ENCODE peak calls at places on chromosomes 4 and X, in seven cellular contexts. M is K562, N is SK-N-SH, P is GM12878, B is H1, X is HepG2, Q is GM12891. K is an unnamed sample.

GRCh38 chr4:123077330-123077729 is 154.9 kb upstream of the NUDT6 start:
- DNase-seq in M (no peak), N (no peak), P (no peak), B (no peak), X (peak; percentile 4), Q (no peak), K (no peak)

GRCh38 chr4:180635276-180635675 is 1607.9 kb upstream of the TENM3 start:
- DNase-seq in M (no peak), N (no peak), P (no peak), B (no peak), X (no peak), Q (no peak), K (no peak)

GRCh38 chr4:145230726-145231125 is 50.3 kb upstream of the OTUD4 start:
- DNase-seq in M (no peak), N (no peak), P (no peak), B (no peak), X (no peak), Q (no peak), K (no peak)

GRCh38 chr4:8285976-8286718 is 16.6 kb downstream of the HTRA3 start:
- DNase-seq in M (no peak), N (no peak), P (no peak), B (no peak), X (no peak), Q (no peak), K (no peak)

GRCh38 chrX:153392642-153393321 is 8.4 kb downstream of the PNMA6E start:
- DNase-seq in M (no peak), N (no peak), P (no peak), B (no peak), X (no peak), Q (no peak), K (no peak)

GRCh38 chr4:93775551-93775950 is 53.0 kb upstream of the ATOH1 start:
- DNase-seq in M (no peak), N (no peak), P (no peak), B (no peak), X (no peak), Q (no peak), K (no peak)

GRCh38 chr4:82509029-82509428 is 52.8 kb downstream of the TMEM150C start:
- DNase-seq in M (no peak), N (no peak), P (no peak), B (no peak), X (no peak), Q (no peak), K (no peak)

GRCh38 chr4:55071951-55072350 is 53.4 kb downstream of the KDR start:
- DNase-seq in M (no peak), N (no peak), P (no peak), B (no peak), X (no peak), Q (no peak), K (no peak)

GRCh38 chr4:55255171-55255570 is 90.9 kb upstream of the SRD5A3 start:
- DNase-seq in M (no peak), N (no peak), P (no peak), B (no peak), X (no peak), Q (no peak), K (no peak)

GRCh38 chrX:150429577-150429976 is 66.5 kb downstream of the MAMLD1 start:
- DNase-seq in M (no peak), N (no peak), P (no peak), B (no peak), X (no peak), Q (no peak), K (no peak)

GRCh38 chrX:10648608-10649007 is 28.2 kb upstream of the MID1 start:
- DNase-seq in M (no peak), N (peak; percentile 6), P (no peak), B (no peak), X (no peak), Q (no peak), K (no peak)

GRCh38 chr4:55159851-55160250 is 34.5 kb upstream of the KDR start:
- DNase-seq in M (no peak), N (no peak), P (no peak), B (no peak), X (no peak), Q (no peak), K (no peak)

GRCh38 chr4:145482209-145483021 is 762 bp downstream of the SMAD1 start:
- DNase-seq in M (no peak), N (peak; percentile 78), P (peak; percentile 28), B (no peak), X (peak; percentile 61), Q (peak; percentile 38), K (peak; percentile 37)

GRCh38 chrX:119238557-119238956 is 2.5 kb downstream of the PGRMC1 start:
- DNase-seq in M (peak; percentile 5), N (no peak), P (no peak), B (no peak), X (no peak), Q (no peak), K (no peak)

GRCh38 chr4:80011636-80012236 is 61.3 kb downstream of the ANTXR2 start:
- DNase-seq in M (no peak), N (no peak), P (no peak), B (no peak), X (no peak), Q (no peak), K (no peak)

GRCh38 chr4:17168571-17168970 is 270.1 kb upstream of the LDB2 start:
- DNase-seq in M (no peak), N (no peak), P (no peak), B (no peak), X (no peak), Q (no peak), K (no peak)

GRCh38 chrX:136104936-136105335 is 42.4 kb upstream of the FHL1 start:
- DNase-seq in M (no peak), N (no peak), P (no peak), B (no peak), X (no peak), Q (no peak), K (no peak)

GRCh38 chr4:1305781-1306455 is 16.2 kb downstream of the MAEA start:
- DNase-seq in M (no peak), N (no peak), P (no peak), B (no peak), X (no peak), Q (no peak), K (no peak)

GRCh38 chr4:145679520-145679919 is 426 bp upstream of the C4orf51 start:
- DNase-seq in M (no peak), N (no peak), P (no peak), B (no peak), X (peak; percentile 25), Q (no peak), K (no peak)

GRCh38 chr4:45662996-45663395 is 460.9 kb downstream of the GABRG1 start:
- DNase-seq in M (no peak), N (no peak), P (no peak), B (no peak), X (no peak), Q (no peak), K (no peak)
- TF ChIP-seq TAF1 in M (no peak), N (no peak), P (no peak), B (no peak), X (no peak), Q (no peak), K (no peak)

GRCh38 chr4:41264212-41264611 is 7.5 kb downstream of the UCHL1 start:
- DNase-seq in M (no peak), N (no peak), P (no peak), B (no peak), X (no peak), Q (no peak), K (no peak)
- TF ChIP-seq POLR2AphosphoS5 in M (no peak), N (no peak), P (no peak), B (no peak), X (no peak), Q (no peak), K (no peak)

DNA sequence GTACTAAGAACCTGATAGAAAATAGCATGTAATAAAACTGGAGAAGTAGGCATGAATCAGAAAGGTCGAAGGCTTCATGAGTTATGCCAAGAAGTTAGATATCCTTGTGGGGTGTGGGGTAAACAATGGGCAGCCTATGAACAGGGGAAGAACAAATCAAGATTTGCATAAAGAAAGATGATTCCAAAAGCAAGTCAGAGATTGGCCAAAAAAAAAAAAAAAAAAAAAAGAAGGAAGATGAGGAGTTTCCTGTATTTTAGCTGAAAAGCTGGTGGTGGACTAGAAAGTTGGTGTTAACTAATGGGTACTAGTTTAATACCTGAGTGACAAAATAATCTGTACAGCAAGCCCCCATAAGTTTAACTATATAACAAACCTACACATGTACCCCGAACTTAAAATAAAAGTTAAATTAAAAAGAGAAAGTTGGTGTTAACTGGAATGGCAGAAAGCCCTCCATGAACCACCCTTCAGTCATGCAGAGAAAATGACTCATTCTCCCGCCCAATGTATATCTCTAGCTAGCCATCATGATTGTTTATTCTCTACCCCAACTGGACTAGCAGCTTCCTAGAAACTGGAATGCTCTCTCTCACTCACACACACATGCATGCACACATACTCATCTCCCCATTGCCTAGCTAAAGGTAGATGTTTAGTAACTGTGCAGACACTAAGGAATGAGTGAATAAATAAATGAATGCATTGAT is 41.7 kb downstream of the ATP11C start:
- DNase-seq in M (peak; percentile 11), N (no peak), P (no peak), B (no peak), X (no peak), Q (no peak), K (no peak)
- TF ChIP-seq TAF1 in M (no peak), N (no peak), P (no peak), B (no peak), X (no peak), Q (no peak), K (no peak)

GRCh38 chrX:41241962-41242361 is 92.0 kb upstream of the DDX3X start:
- DNase-seq in M (no peak), N (no peak), P (no peak), B (no peak), X (no peak), Q (no peak), K (no peak)
- TF ChIP-seq POLR2AphosphoS5 in M (no peak), N (no peak), P (no peak), B (no peak), X (no peak), Q (no peak), K (no peak)

K was measured in GM12892.